ENCODE peak calls at places on chromosomes 3 and 15, in nine cellular contexts. R is transverse colon, J is type B pancreatic cell, Q is adrenal gland, H is uterus, L is B cell, M is GM13976, G is A549, F is tibial nerve. S is an unnamed sample.

GRCh38 chr15:51280838-51281237 is 57.6 kb downstream of the CYP19A1 start:
- DNase-seq in Q (no peak), F (no peak), L (no peak), J (no peak), G (no peak), M (no peak), H (no peak), R (no peak), S (no peak)

GRCh38 chr15:53586815-53587214 is 172.6 kb downstream of the WDR72 start:
- DNase-seq in G (peak; percentile 60), R (peak; percentile 73), H (no peak), Q (peak; percentile 39), F (no peak), L (no peak), J (no peak), M (peak; percentile 0), S (peak; percentile 60)

GRCh38 chr3:34066999-34067398 is 268.6 kb downstream of the PDCD6IP start:
- DNase-seq in R (no peak), H (no peak), G (no peak), F (no peak), Q (no peak), L (no peak), J (no peak), M (no peak), S (no peak)

GRCh38 chr3:102483556-102483955 is 48.7 kb downstream of the ZPLD1 start:
- DNase-seq in Q (no peak), G (no peak), R (no peak), H (no peak), J (no peak), L (no peak), F (no peak), M (no peak), S (no peak)

GRCh38 chr3:192496951-192497350 is 230.4 kb downstream of the FGF12 start:
- DNase-seq in M (no peak), H (no peak), F (no peak), L (no peak), G (no peak), Q (no peak), J (no peak), R (no peak), S (no peak)

GRCh38 chr15:29435811-29436210 is 166.2 kb upstream of the NSMCE3 start:
- DNase-seq in H (no peak), M (no peak), F (no peak), R (no peak), Q (no peak), G (no peak), L (no peak), J (no peak), S (no peak)

GRCh38 chr3:197376020-197376419 is 77.6 kb upstream of the DLG1 start:
- DNase-seq in R (no peak), M (no peak), L (no peak), J (no peak), G (no peak), H (no peak), Q (no peak), F (no peak), S (no peak)

GRCh38 chr15:78804391-78804792 is 6.9 kb downstream of the ADAMTS7 start:
- DNase-seq in Q (no peak), F (no peak), G (no peak), L (no peak), H (no peak), J (no peak), R (no peak), M (no peak), S (no peak)

GRCh38 chr3:129106866-129107565 is 14.6 kb downstream of the RAB43 start:
- DNase-seq in G (no peak), F (no peak), H (no peak), M (no peak), L (no peak), R (peak; percentile 51), Q (no peak), J (no peak), S (no peak)

GRCh38 chr3:50123394-50124361 is 31.4 kb upstream of the SEMA3F start:
- DNase-seq in R (no peak), G (no peak), Q (no peak), F (no peak), M (peak; percentile 33), L (peak; percentile 38), H (no peak), J (no peak), S (no peak)

GRCh38 chr15:25137013-25137412 is 182.2 kb downstream of the SNRPN start:
- DNase-seq in M (no peak), F (no peak), G (no peak), Q (no peak), J (no peak), L (no peak), H (no peak), R (no peak), S (no peak)

GRCh38 chr15:77865701-77866100 is 211.8 kb downstream of the TBC1D2B start:
- DNase-seq in F (no peak), M (no peak), R (peak; percentile 5), Q (no peak), H (peak; percentile 3), G (no peak), J (no peak), L (no peak), S (no peak)

GRCh38 chr15:67769468-67770097 is 55.7 kb upstream of the SKOR1 start:
- DNase-seq in R (no peak), Q (no peak), F (no peak), J (no peak), G (no peak), M (no peak), L (no peak), H (no peak), S (no peak)

GRCh38 chr15:78065284-78065872 is 12.1 kb downstream of the TBC1D2B start:
- DNase-seq in G (no peak), M (no peak), J (no peak), F (peak; percentile 89), Q (peak; percentile 93), L (no peak), H (peak; percentile 68), R (peak; percentile 66), S (peak; percentile 99)

GRCh38 chr15:36911322-36911944 is 188.9 kb downstream of the MEIS2 start:
- DNase-seq in Q (no peak), J (no peak), L (no peak), H (no peak), F (no peak), M (no peak), G (no peak), R (no peak), S (peak; percentile 67)

GRCh38 chr15:62464705-62465104 is 299.6 kb upstream of the C2CD4B start:
- DNase-seq in H (no peak), M (no peak), J (no peak), F (no peak), L (no peak), G (no peak), R (no peak), Q (no peak), S (peak; percentile 61)

GRCh38 chr3:177930771-177931170 is 605.5 kb upstream of the KCNMB2 start:
- DNase-seq in G (peak; percentile 6), M (no peak), R (no peak), Q (no peak), J (no peak), L (no peak), F (no peak), H (no peak), S (no peak)

GRCh38 chr3:86180696-86181095 is 810.3 kb downstream of the VGLL3 start:
- DNase-seq in G (peak; percentile 61), R (no peak), M (no peak), L (no peak), Q (no peak), F (no peak), J (no peak), H (no peak), S (peak; percentile 25)

GRCh38 chr3:149969110-149969944 is 1.4 kb downstream of the PFN2 start:
- DNase-seq in L (no peak), G (peak; percentile 89), F (peak; percentile 57), H (peak; percentile 39), Q (peak; percentile 58), R (peak; percentile 31), M (no peak), J (no peak), S (peak; percentile 79)
- TF ChIP-seq CTCF in L (no peak), G (no peak), F (peak; percentile 33), H (no peak), Q (no peak), R (no peak), M (no peak), J (peak; percentile 13), S (peak; percentile 30)

DNA sequence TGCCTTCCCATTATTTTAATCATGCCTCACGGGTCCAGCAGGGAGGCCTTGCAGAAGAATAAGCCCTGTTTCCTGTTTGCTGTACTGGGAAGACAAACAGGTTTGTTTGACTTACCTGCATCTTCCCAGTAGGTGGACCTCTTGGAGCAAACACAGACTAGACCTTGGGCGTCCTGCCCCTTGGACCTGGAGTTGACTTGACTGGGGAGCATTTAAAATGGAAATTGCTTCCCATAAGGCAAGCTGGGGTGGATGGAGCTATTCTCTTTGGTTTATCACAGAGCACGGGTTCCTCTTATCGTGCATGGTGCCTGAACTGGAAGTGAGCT is 151.4 kb downstream of the RPLP1 start:
- DNase-seq in J (no peak), L (no peak), M (no peak), R (peak; percentile 44), H (no peak), Q (no peak), F (no peak), G (peak; percentile 85), S (no peak)
- TF ChIP-seq CTCF in J (no peak), L (no peak), M (no peak), R (no peak), H (no peak), Q (no peak), F (no peak), G (peak; percentile 34), S (no peak)

GRCh38 chr3:134677196-134677986 is 26.6 kb upstream of the KY start:
- DNase-seq in J (no peak), G (peak; percentile 19), H (no peak), R (no peak), F (no peak), Q (peak; percentile 65), M (peak; percentile 45), L (no peak), S (peak; percentile 47)
- TF ChIP-seq CTCF in J (peak; percentile 65), G (no peak), H (no peak), R (peak; percentile 40), F (no peak), Q (peak; percentile 47), M (peak; percentile 30), L (no peak), S (peak; percentile 71)

DNA sequence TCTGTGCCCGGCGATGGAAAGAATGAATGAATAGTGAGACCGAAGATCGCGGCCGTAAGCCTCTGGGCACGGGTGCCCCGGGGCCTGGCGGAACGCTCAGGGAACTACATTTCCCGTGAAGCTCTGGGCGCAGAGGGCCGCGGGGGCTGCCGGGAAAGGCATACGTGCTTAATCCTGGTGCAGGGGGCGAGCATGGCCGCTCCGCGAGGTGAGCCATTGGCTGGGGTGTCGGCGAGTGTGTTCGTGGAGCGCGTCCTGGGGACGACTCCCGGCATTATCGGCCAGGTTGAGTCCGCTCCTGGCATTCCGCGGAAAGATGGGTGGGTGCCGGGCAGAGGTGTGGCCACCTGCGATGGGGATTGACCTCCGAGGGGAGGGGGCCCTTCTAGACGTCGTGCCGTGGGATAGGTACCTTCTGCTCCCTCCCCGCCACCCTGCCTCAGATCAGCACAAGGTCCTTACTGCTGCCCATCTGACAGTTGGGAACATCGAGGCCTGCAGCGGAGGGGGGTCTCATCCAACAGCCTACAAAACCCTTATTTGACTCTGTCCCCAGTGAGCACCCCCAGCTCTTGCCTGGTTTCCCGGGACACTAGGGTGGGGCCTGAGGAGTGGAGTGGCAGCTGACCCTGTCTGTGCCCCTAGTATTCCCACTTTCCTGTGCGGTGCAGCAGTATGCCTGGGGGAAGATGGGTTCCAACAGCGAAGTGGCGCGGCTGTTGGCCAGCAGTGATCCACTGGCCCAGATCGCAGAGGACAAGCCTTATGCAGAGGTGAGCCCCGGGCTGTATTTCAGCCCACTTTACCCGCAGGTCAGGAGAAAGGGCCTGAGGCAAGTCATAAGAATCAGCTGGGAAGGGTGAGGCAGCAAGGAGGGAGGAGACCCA is at the start of gene MPI:
- DNase-seq in G (peak; percentile 80), J (peak; percentile 89), R (peak; percentile 90), M (peak; percentile 97), F (peak; percentile 75), H (peak; percentile 81), Q (peak; percentile 89), L (peak; percentile 98), S (peak; percentile 92)
- TF ChIP-seq CTCF in G (no peak), J (peak; percentile 4), R (peak; percentile 13), M (no peak), F (peak; percentile 11), H (no peak), Q (no peak), L (no peak), S (no peak)